ENCODE peak calls at places on chromosome 22, in seven cellular contexts. One of them, this sample, is unnamed.

GRCh38 chr22:31248138-31248745 is 36.1 kb downstream of the LIMK2 start:
- DNase-seq in HCT116: no peak
- DNase-seq in breast epithelium: peak; percentile 86
- DNase-seq in H1: peak; percentile 67
- DNase-seq in right lobe of liver: no peak
- DNase-seq in ovary: peak; percentile 80
- DNase-seq in sigmoid colon: peak; percentile 90
- DNase-seq in this sample: peak; percentile 92

GRCh38 chr22:50528682-50529415 is 963 bp downstream of the TYMP start:
- DNase-seq in ovary: no peak
- DNase-seq in breast epithelium: no peak
- DNase-seq in HCT116: no peak
- DNase-seq in H1: no peak
- DNase-seq in sigmoid colon: no peak
- DNase-seq in right lobe of liver: peak; percentile 50
- DNase-seq in this sample: no peak

GRCh38 chr22:19239464-19239863 is 52.1 kb downstream of the CLTCL1 start:
- DNase-seq in breast epithelium: no peak
- DNase-seq in ovary: no peak
- DNase-seq in HCT116: no peak
- DNase-seq in right lobe of liver: no peak
- DNase-seq in sigmoid colon: no peak
- DNase-seq in H1: no peak
- DNase-seq in this sample: no peak

GRCh38 chr22:38240734-38241252 is 32.0 kb downstream of the TMEM184B start:
- DNase-seq in H1: peak; percentile 46
- DNase-seq in HCT116: peak; percentile 69
- DNase-seq in sigmoid colon: no peak
- DNase-seq in breast epithelium: no peak
- DNase-seq in right lobe of liver: no peak
- DNase-seq in ovary: no peak
- DNase-seq in this sample: no peak

GRCh38 chr22:48960981-48961655 is 866.6 kb downstream of the BRD1 start:
- DNase-seq in right lobe of liver: no peak
- DNase-seq in HCT116: no peak
- DNase-seq in breast epithelium: no peak
- DNase-seq in sigmoid colon: peak; percentile 11
- DNase-seq in H1: no peak
- DNase-seq in ovary: no peak
- DNase-seq in this sample: peak; percentile 9

GRCh38 chr22:29195964-29196666 is 9.6 kb upstream of the EMID1 start:
- DNase-seq in breast epithelium: no peak
- DNase-seq in HCT116: no peak
- DNase-seq in right lobe of liver: no peak
- DNase-seq in ovary: no peak
- DNase-seq in H1: no peak
- DNase-seq in sigmoid colon: no peak
- DNase-seq in this sample: no peak

GRCh38 chr22:20438066-20438677 is 547 bp upstream of the SCARF2 start:
- DNase-seq in H1: no peak
- DNase-seq in breast epithelium: no peak
- DNase-seq in right lobe of liver: no peak
- DNase-seq in HCT116: no peak
- DNase-seq in sigmoid colon: peak; percentile 80
- DNase-seq in ovary: no peak
- DNase-seq in this sample: no peak

GRCh38 chr22:38504731-38505594 is 1.1 kb downstream of the DDX17 start:
- DNase-seq in right lobe of liver: peak; percentile 69
- DNase-seq in ovary: peak; percentile 51
- DNase-seq in HCT116: no peak
- DNase-seq in H1: no peak
- DNase-seq in breast epithelium: no peak
- DNase-seq in sigmoid colon: peak; percentile 78
- DNase-seq in this sample: peak; percentile 71

GRCh38 chr22:47129902-47130301 is 367.5 kb downstream of the TBC1D22A start:
- DNase-seq in breast epithelium: no peak
- DNase-seq in sigmoid colon: no peak
- DNase-seq in right lobe of liver: peak; percentile 18
- DNase-seq in HCT116: peak; percentile 94
- DNase-seq in H1: no peak
- DNase-seq in ovary: no peak
- DNase-seq in this sample: no peak

GRCh38 chr22:19513823-19514222 is 10.4 kb downstream of the CLDN5 start:
- DNase-seq in sigmoid colon: no peak
- DNase-seq in breast epithelium: no peak
- DNase-seq in HCT116: no peak
- DNase-seq in H1: no peak
- DNase-seq in ovary: no peak
- DNase-seq in right lobe of liver: no peak
- DNase-seq in this sample: no peak

GRCh38 chr22:35203583-35203982 is 53.7 kb upstream of the HMGXB4 start:
- DNase-seq in ovary: no peak
- DNase-seq in breast epithelium: no peak
- DNase-seq in H1: no peak
- DNase-seq in HCT116: no peak
- DNase-seq in sigmoid colon: no peak
- DNase-seq in right lobe of liver: no peak
- DNase-seq in this sample: no peak
- TF ChIP-seq POLR2A in ovary: no peak
- TF ChIP-seq POLR2A in breast epithelium: no peak
- TF ChIP-seq POLR2A in H1: no peak
- TF ChIP-seq POLR2A in HCT116: no peak
- TF ChIP-seq POLR2A in sigmoid colon: no peak
- TF ChIP-seq POLR2A in right lobe of liver: no peak
- TF ChIP-seq POLR2A in this sample: no peak

GRCh38 chr22:42926768-42927167 is 69.7 kb upstream of the ARFGAP3 start:
- DNase-seq in ovary: no peak
- DNase-seq in HCT116: no peak
- DNase-seq in sigmoid colon: no peak
- DNase-seq in right lobe of liver: no peak
- DNase-seq in breast epithelium: no peak
- DNase-seq in H1: no peak
- DNase-seq in this sample: no peak
- H3K27ac ChIP-seq in ovary: no peak overlapping the region
- H3K27ac ChIP-seq in HCT116: no peak overlapping the region
- H3K27ac ChIP-seq in sigmoid colon: peak overlapping the region; percentile 92
- H3K27ac ChIP-seq in right lobe of liver: no peak overlapping the region
- H3K27ac ChIP-seq in breast epithelium: peak overlapping the region; percentile 45
- H3K27ac ChIP-seq in H1: no peak overlapping the region
- H3K27ac ChIP-seq in this sample: no peak overlapping the region

GRCh38 chr22:36067237-36067558 is 38.6 kb upstream of the RBFOX2 start:
- DNase-seq in sigmoid colon: no peak
- DNase-seq in HCT116: no peak
- DNase-seq in right lobe of liver: no peak
- DNase-seq in H1: no peak
- DNase-seq in breast epithelium: no peak
- DNase-seq in ovary: no peak
- DNase-seq in this sample: no peak

GRCh38 chr22:36065462-36065774 is 36.8 kb upstream of the RBFOX2 start:
- DNase-seq in ovary: no peak
- DNase-seq in H1: no peak
- DNase-seq in breast epithelium: no peak
- DNase-seq in sigmoid colon: no peak
- DNase-seq in right lobe of liver: no peak
- DNase-seq in HCT116: no peak
- DNase-seq in this sample: no peak

GRCh38 chr22:36068776-36069344 is 40.2 kb upstream of the RBFOX2 start:
- DNase-seq in H1: no peak
- DNase-seq in ovary: no peak
- DNase-seq in right lobe of liver: no peak
- DNase-seq in sigmoid colon: no peak
- DNase-seq in HCT116: no peak
- DNase-seq in breast epithelium: no peak
- DNase-seq in this sample: no peak

GRCh38 chr22:36064358-36064757 is 35.7 kb upstream of the RBFOX2 start:
- DNase-seq in ovary: no peak
- DNase-seq in HCT116: no peak
- DNase-seq in sigmoid colon: no peak
- DNase-seq in right lobe of liver: no peak
- DNase-seq in H1: no peak
- DNase-seq in breast epithelium: no peak
- DNase-seq in this sample: no peak

DNA sequence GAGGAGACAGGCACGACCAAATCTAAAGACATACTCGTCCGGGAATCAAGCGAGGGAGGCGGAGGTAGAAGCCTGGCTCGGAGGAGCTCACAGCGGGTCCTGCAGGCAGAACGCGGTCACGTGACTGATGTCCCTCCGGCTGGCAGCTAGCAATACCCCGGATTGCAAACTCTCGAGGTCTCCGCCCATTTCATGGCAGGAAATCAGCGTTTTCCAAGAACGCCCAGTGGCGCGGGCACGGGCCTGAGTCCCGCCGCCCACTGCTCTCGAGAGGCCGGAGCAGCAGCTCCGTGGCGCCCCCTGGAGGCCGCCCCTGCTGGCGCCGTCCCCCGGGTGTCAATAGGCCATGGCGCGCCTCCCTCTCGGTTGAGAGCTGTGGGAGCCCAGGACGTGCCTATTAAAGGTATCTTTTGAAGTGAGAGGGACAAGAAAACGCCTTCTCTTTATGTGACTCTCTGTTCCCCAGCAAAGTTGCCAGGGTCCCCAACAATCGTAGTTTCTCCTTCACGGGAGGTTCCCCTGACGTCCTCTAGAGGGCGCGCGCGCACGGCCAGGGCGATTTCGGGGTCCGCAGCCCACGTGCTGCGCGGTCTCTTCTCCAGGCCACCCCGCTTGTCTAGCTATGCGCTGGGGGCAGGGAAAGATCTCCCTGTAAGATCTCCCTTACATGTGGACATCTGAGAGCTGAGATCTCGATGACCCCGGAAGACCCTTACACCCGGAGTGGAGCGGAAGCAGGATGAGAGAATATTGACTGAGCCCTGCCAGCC is 37.3 kb upstream of the RBFOX2 start:
- DNase-seq in ovary: peak; percentile 92
- DNase-seq in H1: peak; percentile 88
- DNase-seq in HCT116: peak; percentile 91
- DNase-seq in breast epithelium: peak; percentile 80
- DNase-seq in right lobe of liver: peak; percentile 92
- DNase-seq in sigmoid colon: peak; percentile 97
- DNase-seq in this sample: peak; percentile 91
- H3K36me3 ChIP-seq in ovary: no peaks in the 10 kb centered on the region
- H3K36me3 ChIP-seq in H1: no peaks in the 10 kb centered on the region
- H3K36me3 ChIP-seq in HCT116: no peaks in the 10 kb centered on the region
- H3K36me3 ChIP-seq in breast epithelium: no peaks in the 10 kb centered on the region
- H3K36me3 ChIP-seq in right lobe of liver: no peaks in the 10 kb centered on the region
- H3K36me3 ChIP-seq in sigmoid colon: no peaks in the 10 kb centered on the region
- H3K36me3 ChIP-seq in this sample: no peaks in the 10 kb centered on the region

DNA sequence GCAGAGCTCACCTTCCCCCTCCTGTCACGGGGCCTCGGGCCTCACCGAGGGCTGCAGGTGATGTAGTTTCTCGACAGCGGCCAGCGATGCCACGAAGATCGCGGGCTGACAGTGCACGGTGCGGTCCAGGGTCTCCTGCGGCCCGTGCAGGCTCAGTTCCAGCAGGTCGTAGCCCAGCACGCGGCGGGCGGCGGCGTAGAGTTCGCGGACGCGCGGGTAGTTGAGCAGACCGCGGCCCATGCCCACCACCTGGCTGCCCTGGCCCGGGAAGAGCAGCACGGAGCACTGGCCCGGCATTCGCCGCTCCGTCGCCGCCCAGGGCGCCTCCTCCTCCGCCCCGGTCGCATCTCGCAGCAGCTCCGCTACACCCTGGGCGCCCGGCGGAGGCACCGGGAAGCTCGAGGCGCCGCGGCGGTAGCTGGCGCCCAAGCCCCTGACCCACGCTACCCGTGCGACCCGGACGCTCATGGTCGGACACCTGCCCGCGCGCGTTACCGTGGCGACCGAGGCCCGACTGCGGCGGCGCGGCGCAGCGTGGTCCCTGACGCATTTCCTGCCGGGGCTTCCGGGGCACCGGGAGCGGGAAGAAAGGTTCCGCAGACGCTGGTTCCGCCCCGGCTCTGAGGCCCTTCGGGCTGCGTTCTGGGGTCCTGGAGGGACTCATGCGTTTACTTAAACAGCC is at the start of gene MCAT:
- DNase-seq in HCT116: no peak
- DNase-seq in right lobe of liver: peak; percentile 87
- DNase-seq in H1: peak; percentile 44
- DNase-seq in ovary: peak; percentile 82
- DNase-seq in sigmoid colon: peak; percentile 91
- DNase-seq in breast epithelium: peak; percentile 77
- DNase-seq in this sample: peak; percentile 88
- TF ChIP-seq POLR2A in HCT116: no peak
- TF ChIP-seq POLR2A in right lobe of liver: peak; percentile 62
- TF ChIP-seq POLR2A in H1: no peak
- TF ChIP-seq POLR2A in ovary: peak; percentile 56
- TF ChIP-seq POLR2A in sigmoid colon: peak; percentile 23
- TF ChIP-seq POLR2A in breast epithelium: peak; percentile 20
- TF ChIP-seq POLR2A in this sample: no peak

DNA sequence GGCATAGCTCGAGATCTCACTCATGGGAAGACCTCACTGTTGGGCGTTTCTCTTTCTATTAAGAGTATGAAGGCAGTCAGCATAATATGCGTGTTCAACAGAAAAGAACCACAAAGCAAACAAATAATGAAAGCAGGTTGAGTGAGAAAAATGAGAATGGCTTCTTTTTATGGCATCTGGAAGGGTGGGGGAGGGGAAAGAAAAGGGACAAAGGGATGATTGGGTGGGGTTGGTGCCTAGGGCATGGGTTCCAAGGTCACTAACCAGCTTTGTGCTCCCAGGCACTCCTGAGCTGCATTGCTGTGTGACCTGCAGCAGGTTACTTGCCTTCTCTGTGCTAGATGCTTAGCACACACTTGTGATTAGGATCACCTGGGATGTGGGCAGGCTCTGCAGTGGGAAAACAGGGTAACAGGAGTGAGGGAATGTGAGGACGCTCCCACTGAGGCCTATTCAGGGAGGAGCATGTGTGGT is 74.6 kb downstream of the KIAA1671 start:
- DNase-seq in right lobe of liver: no peak
- DNase-seq in HCT116: no peak
- DNase-seq in ovary: no peak
- DNase-seq in sigmoid colon: no peak
- DNase-seq in H1: no peak
- DNase-seq in breast epithelium: no peak
- DNase-seq in this sample: no peak
- H3K27ac ChIP-seq in right lobe of liver: no peak overlapping the region
- H3K27ac ChIP-seq in HCT116: peak overlapping the region; percentile 42
- H3K27ac ChIP-seq in ovary: no peak overlapping the region
- H3K27ac ChIP-seq in sigmoid colon: peak overlapping the region; percentile 29
- H3K27ac ChIP-seq in H1: no peak overlapping the region
- H3K27ac ChIP-seq in breast epithelium: peak overlapping the region; percentile 71
- H3K27ac ChIP-seq in this sample: no peak overlapping the region

This sample was measured in testis.